ENCODE peak calls at places on chromosomes 3 and 15, in ten cellular contexts. G, A, N, R, V, K, U, Q, S and L are unnamed samples.

GRCh38 chr3:11362600-11362999 is 90.4 kb downstream of the ATG7 start:
- DNase-seq in G (no peak), A (no peak), N (no peak), R (no peak), V (peak), K (no peak), U (no peak), Q (no peak), S (no peak), L (no peak)

GRCh38 chr3:8406479-8406878 is 95.1 kb upstream of the LMCD1 start:
- DNase-seq in G (no peak), A (no peak), N (no peak), R (no peak), V (no peak), K (no peak), U (no peak), Q (no peak), S (no peak), L (no peak)

GRCh38 chr15:79682285-79682684 is 214.5 kb downstream of the MTHFS start:
- DNase-seq in G (peak), A (peak), N (no peak), R (peak), V (peak), K (no peak), U (no peak), Q (no peak), S (no peak), L (no peak)

GRCh38 chr3:171833775-171834460 is 9.2 kb upstream of the TMEM212 start:
- DNase-seq in G (peak), A (peak), N (no peak), R (peak), V (no peak), K (no peak), U (no peak), Q (no peak), S (no peak), L (no peak)

GRCh38 chr3:11247362-11247761 is 24.8 kb upstream of the ATG7 start:
- DNase-seq in G (no peak), A (no peak), N (no peak), R (no peak), V (no peak), K (no peak), U (no peak), Q (no peak), S (no peak), L (no peak)

GRCh38 chr15:48119277-48119676 is 1.5 kb upstream of the SLC24A5 start:
- DNase-seq in G (peak), A (no peak), N (no peak), R (no peak), V (no peak), K (no peak), U (no peak), Q (no peak), S (no peak), L (no peak)

GRCh38 chr3:29601861-29602585 is 321.2 kb downstream of the RBMS3 start:
- DNase-seq in G (no peak), A (no peak), N (no peak), R (no peak), V (no peak), K (no peak), U (no peak), Q (no peak), S (no peak), L (no peak)

GRCh38 chr3:133663569-133664313 is 2.0 kb upstream of the TOPBP1 start:
- DNase-seq in G (peak), A (peak), N (no peak), R (peak), V (peak), K (no peak), U (no peak), Q (peak), S (no peak), L (no peak)

GRCh38 chr3:126051741-126052140 is 32.2 kb downstream of the SLC41A3 start:
- DNase-seq in G (no peak), A (no peak), N (no peak), R (peak), V (no peak), K (no peak), U (no peak), Q (no peak), S (no peak), L (no peak)

GRCh38 chr3:86793786-86794185 is 197.2 kb downstream of the VGLL3 start:
- DNase-seq in G (peak), A (peak), N (no peak), R (peak), V (no peak), K (no peak), U (no peak), Q (no peak), S (no peak), L (no peak)

GRCh38 chr3:63954182-63954581 is 42.0 kb upstream of the SCAANT1 start:
- DNase-seq in G (peak), A (no peak), N (no peak), R (no peak), V (no peak), K (no peak), U (no peak), Q (no peak), S (no peak), L (no peak)

GRCh38 chr3:194987571-194988494 is 283.1 kb downstream of the XXYLT1 start:
- DNase-seq in G (peak), A (no peak), N (no peak), R (no peak), V (no peak), K (no peak), U (no peak), Q (no peak), S (no peak), L (peak)

GRCh38 chr15:80568298-80568697 is 126.8 kb upstream of the ABHD17C start:
- DNase-seq in G (peak), A (peak), N (no peak), R (peak), V (no peak), K (no peak), U (no peak), Q (no peak), S (no peak), L (no peak)

GRCh38 chr3:11749486-11749885 is 97.2 kb downstream of the TAMM41 start:
- DNase-seq in G (no peak), A (no peak), N (no peak), R (no peak), V (peak), K (no peak), U (no peak), Q (no peak), S (no peak), L (no peak)

GRCh38 chr3:69058180-69058946 is 6.2 kb upstream of the TMF1 start:
- DNase-seq in G (no peak), A (no peak), N (no peak), R (no peak), V (no peak), K (no peak), U (no peak), Q (no peak), S (no peak), L (no peak)

GRCh38 chr3:189041482-189042090 is 130.2 kb upstream of the TPRG1 start:
- DNase-seq in G (peak), A (peak), N (peak), R (peak), V (peak), K (no peak), U (no peak), Q (peak), S (peak), L (no peak)

GRCh38 chr3:143183668-143183970 is 64.0 kb downstream of the CHST2 start:
- DNase-seq in G (no peak), A (no peak), N (no peak), R (no peak), V (no peak), K (no peak), U (no peak), Q (no peak), S (no peak), L (no peak)

GRCh38 chr15:77402740-77403379 is 17.0 kb downstream of the PEAK1 start:
- DNase-seq in G (no peak), A (peak), N (no peak), R (peak), V (no peak), K (no peak), U (no peak), Q (no peak), S (no peak), L (no peak)

GRCh38 chr15:35595656-35596055 is 49.7 kb upstream of the DPH6 start:
- DNase-seq in G (no peak), A (no peak), N (no peak), R (no peak), V (no peak), K (no peak), U (no peak), Q (no peak), S (no peak), L (no peak)

GRCh38 chr3:66182228-66182627 is 38.6 kb upstream of the SLC25A26 start:
- DNase-seq in G (no peak), A (no peak), N (no peak), R (no peak), V (no peak), K (no peak), U (peak), Q (no peak), S (no peak), L (no peak)

GRCh38 chr15:56369234-56369633 is 4.0 kb downstream of the TEX9 start:
- DNase-seq in G (peak), A (no peak), N (no peak), R (no peak), V (no peak), K (no peak), U (no peak), Q (no peak), S (no peak), L (no peak)

GRCh38 chr3:15523660-15524417 is 2.3 kb upstream of the COLQ start:
- DNase-seq in G (no peak), A (no peak), N (no peak), R (no peak), V (no peak), K (no peak), U (no peak), Q (no peak), S (no peak), L (no peak)

GRCh38 chr3:126526668-126527005 is 2.7 kb downstream of the CHST13 start:
- DNase-seq in G (no peak), A (no peak), N (no peak), R (peak), V (no peak), K (peak), U (no peak), Q (no peak), S (no peak), L (no peak)

GRCh38 chr15:70629735-70630273 is 133.6 kb downstream of the UACA start:
- DNase-seq in G (no peak), A (no peak), N (no peak), R (no peak), V (no peak), K (no peak), U (no peak), Q (no peak), S (no peak), L (no peak)

GRCh38 chr15:84915011-84915958 is 30.8 kb downstream of the SLC28A1 start:
- DNase-seq in G (peak), A (peak), N (no peak), R (peak), V (peak), K (peak), U (no peak), Q (no peak), S (no peak), L (no peak)

GRCh38 chr3:49554639-49555265 is 475 bp downstream of the BSN start:
- DNase-seq in G (no peak), A (peak), N (no peak), R (peak), V (no peak), K (peak), U (no peak), Q (peak), S (peak), L (no peak)

GRCh38 chr3:42651248-42652091 is 2.0 kb upstream of the ZBTB47 start:
- DNase-seq in G (peak), A (peak), N (no peak), R (peak), V (no peak), K (no peak), U (no peak), Q (no peak), S (no peak), L (no peak)

GRCh38 chr3:23656821-23657220 is 148.9 kb upstream of the UBE2E1 start:
- DNase-seq in G (no peak), A (no peak), N (no peak), R (no peak), V (no peak), K (no peak), U (no peak), Q (no peak), S (no peak), L (no peak)

GRCh38 chr3:126485131-126485530 is 9.4 kb upstream of the ZXDC start:
- DNase-seq in G (no peak), A (no peak), N (no peak), R (peak), V (no peak), K (no peak), U (no peak), Q (no peak), S (no peak), L (no peak)

GRCh38 chr3:152524198-152525140 is 255.7 kb downstream of the MBNL1 start:
- DNase-seq in G (peak), A (peak), N (peak), R (no peak), V (peak), K (no peak), U (no peak), Q (peak), S (no peak), L (no peak)

GRCh38 chr3:47266709-47267489 is 15.7 kb downstream of the KIF9 start:
- DNase-seq in G (peak), A (peak), N (peak), R (peak), V (peak), K (no peak), U (no peak), Q (no peak), S (no peak), L (no peak)

GRCh38 chr3:128649264-128649663 is 1.4 kb downstream of the RPN1 start:
- DNase-seq in G (no peak), A (peak), N (no peak), R (peak), V (no peak), K (no peak), U (no peak), Q (no peak), S (no peak), L (no peak)

GRCh38 chr3:66336358-66336766 is 115.6 kb downstream of the SLC25A26 start:
- DNase-seq in G (peak), A (peak), N (no peak), R (no peak), V (no peak), K (no peak), U (no peak), Q (no peak), S (no peak), L (no peak)

GRCh38 chr3:111236833-111237713 is 165.5 kb downstream of the NECTIN3 start:
- DNase-seq in G (peak), A (peak), N (no peak), R (peak), V (peak), K (no peak), U (no peak), Q (no peak), S (no peak), L (no peak)

GRCh38 chr3:27022096-27022761 is 347.0 kb downstream of the NEK10 start:
- DNase-seq in G (no peak), A (no peak), N (no peak), R (no peak), V (no peak), K (no peak), U (no peak), Q (no peak), S (peak), L (no peak)

GRCh38 chr3:90092994-90093393 is 985.6 kb downstream of the EPHA3 start:
- DNase-seq in G (peak), A (peak), N (no peak), R (peak), V (peak), K (no peak), U (no peak), Q (no peak), S (no peak), L (no peak)

GRCh38 chr3:90091557-90091956 is 984.1 kb downstream of the EPHA3 start:
- DNase-seq in G (peak), A (peak), N (no peak), R (no peak), V (peak), K (no peak), U (no peak), Q (peak), S (peak), L (no peak)
- TF ChIP-seq CTCF in G (peak), A (peak), N (no peak), R (peak), V (peak), K (peak), U (peak), Q (peak), S (peak), L (peak)

GRCh38 chr3:31725976-31726375 is 193.3 kb downstream of the STT3B start:
- DNase-seq in G (no peak), A (no peak), N (no peak), R (no peak), V (no peak), K (no peak), U (no peak), Q (no peak), S (no peak), L (no peak)

GRCh38 chr3:31725568-31725967 is 192.8 kb downstream of the STT3B start:
- DNase-seq in G (no peak), A (no peak), N (no peak), R (no peak), V (no peak), K (no peak), U (no peak), Q (no peak), S (no peak), L (no peak)

GRCh38 chr3:31721709-31722108 is 189.0 kb downstream of the STT3B start:
- DNase-seq in G (peak), A (no peak), N (no peak), R (no peak), V (no peak), K (no peak), U (no peak), Q (no peak), S (no peak), L (no peak)

GRCh38 chr3:31724144-31724543 is 191.4 kb downstream of the STT3B start:
- DNase-seq in G (no peak), A (no peak), N (no peak), R (no peak), V (no peak), K (no peak), U (no peak), Q (no peak), S (peak), L (no peak)

GRCh38 chr3:31724681-31725080 is 192.0 kb downstream of the STT3B start:
- DNase-seq in G (peak), A (no peak), N (no peak), R (peak), V (peak), K (no peak), U (no peak), Q (no peak), S (no peak), L (no peak)
- TF ChIP-seq CTCF in G (peak), A (peak), N (no peak), R (peak), V (peak), K (peak), U (peak), Q (peak), S (no peak), L (peak)

GRCh38 chr3:18988619-18989229 is 159.6 kb upstream of the KCNH8 start:
- DNase-seq in G (peak), A (peak), N (no peak), R (no peak), V (peak), K (no peak), U (no peak), Q (no peak), S (no peak), L (no peak)
- TF ChIP-seq CTCF in G (peak), A (peak), N (peak), R (no peak), V (peak), K (peak), U (peak), Q (peak), S (peak), L (peak)

DNA sequence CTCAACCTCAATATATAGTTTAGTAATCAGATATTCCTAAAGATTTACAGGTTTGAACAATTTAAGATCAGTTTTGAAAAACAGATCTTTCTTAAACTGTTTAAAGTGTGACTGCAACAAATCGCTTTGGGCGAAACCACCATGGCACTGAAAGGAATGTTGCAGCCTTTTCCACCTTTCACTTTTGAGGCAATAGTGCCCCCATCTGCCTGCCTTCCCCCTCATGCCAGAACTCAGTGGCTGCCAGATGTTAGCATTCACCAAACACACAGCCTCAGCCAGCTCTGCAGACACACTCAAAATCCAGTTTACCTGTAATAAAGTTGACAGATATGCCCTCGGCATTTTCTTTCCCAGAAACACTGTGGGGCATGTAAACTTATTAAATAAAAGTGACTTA is 3.3 kb downstream of the LYSMD4 start:
- DNase-seq in G (peak), A (peak), N (no peak), R (peak), V (peak), K (no peak), U (no peak), Q (no peak), S (peak), L (no peak)
- TF ChIP-seq CTCF in G (peak), A (peak), N (peak), R (peak), V (peak), K (peak), U (peak), Q (peak), S (no peak), L (peak)

GRCh38 chr3:158672293-158673176 is at the start of gene LXN:
- DNase-seq in G (peak), A (peak), N (peak), R (peak), V (peak), K (peak), U (peak), Q (peak), S (peak), L (peak)
- TF ChIP-seq CTCF in G (peak), A (peak), N (peak), R (peak), V (no peak), K (peak), U (peak), Q (peak), S (peak), L (peak)